ENCODE peak calls at places on chromosomes 12 and 14, in four cellular contexts. D, S, O and J are unnamed samples.

GRCh38 chr14:104094709-104095425 is 9.4 kb downstream of the ASPG start:
- DNase-seq in D (peak; percentile 74), S (no peak), O (peak; percentile 70), J (peak; percentile 92)

GRCh38 chr12:117370588-117370987 is 9.2 kb upstream of the NOS1 start:
- DNase-seq in D (no peak), S (no peak), O (no peak), J (no peak)

GRCh38 chr14:94540031-94540794 is 21.0 kb upstream of the SERPINA4 start:
- DNase-seq in D (no peak), S (no peak), O (no peak), J (no peak)

GRCh38 chr12:124507188-124508109 is 60.0 kb downstream of the NCOR2 start:
- DNase-seq in D (peak; percentile 49), S (no peak), O (no peak), J (no peak)

GRCh38 chr12:106915635-106916026 is 40.1 kb upstream of the TMEM263 start:
- DNase-seq in D (no peak), S (no peak), O (no peak), J (no peak)

GRCh38 chr12:116492703-116493324 is 66.4 kb upstream of the MAP1LC3B2 start:
- DNase-seq in D (peak; percentile 50), S (no peak), O (no peak), J (no peak)

GRCh38 chr14:92798811-92799210 is 4.7 kb downstream of the GOLGA5 start:
- DNase-seq in D (no peak), S (no peak), O (no peak), J (no peak)

GRCh38 chr14:24959791-24960331 is 90.1 kb downstream of the STXBP6 start:
- DNase-seq in D (peak; percentile 60), S (no peak), O (no peak), J (no peak)

GRCh38 chr14:24145700-24146621 is at the start of gene PSME2:
- DNase-seq in D (no peak), S (no peak), O (no peak), J (no peak)

GRCh38 chr14:88168498-88169165 is 154.4 kb downstream of the KCNK10 start:
- DNase-seq in D (peak; percentile 44), S (no peak), O (peak; percentile 38), J (peak; percentile 60)

GRCh38 chr12:25496098-25496587 is 56.9 kb downstream of the LMNTD1 start:
- DNase-seq in D (peak; percentile 8), S (no peak), O (no peak), J (no peak)

GRCh38 chr14:32697704-32698103 is 241.0 kb upstream of the NPAS3 start:
- DNase-seq in D (no peak), S (no peak), O (no peak), J (no peak)

GRCh38 chr12:124030510-124030909 is 57.5 kb downstream of the ZNF664 start:
- DNase-seq in D (peak; percentile 73), S (no peak), O (no peak), J (no peak)

GRCh38 chr14:57009585-57010515 is 199.6 kb upstream of the OTX2 start:
- DNase-seq in D (no peak), S (no peak), O (no peak), J (no peak)

GRCh38 chr12:78406776-78407335 is 457.7 kb upstream of the SYT1 start:
- DNase-seq in D (no peak), S (no peak), O (no peak), J (peak; percentile 6)

GRCh38 chr12:19652391-19652790 is 213.1 kb downstream of the AEBP2 start:
- DNase-seq in D (no peak), S (no peak), O (no peak), J (no peak)

GRCh38 chr12:78540621-78541336 is 323.8 kb upstream of the SYT1 start:
- DNase-seq in D (no peak), S (no peak), O (no peak), J (no peak)

GRCh38 chr14:100581228-100582145 is 5.7 kb downstream of the BEGAIN start:
- DNase-seq in D (no peak), S (no peak), O (no peak), J (no peak)

GRCh38 chr14:81164167-81164774 is 56.5 kb downstream of the GTF2A1 start:
- DNase-seq in D (peak; percentile 73), S (no peak), O (peak; percentile 61), J (peak; percentile 55)

GRCh38 chr14:68941820-68942219 is 37.3 kb downstream of the ACTN1 start:
- DNase-seq in D (peak; percentile 57), S (no peak), O (no peak), J (no peak)

GRCh38 chr12:3863756-3864155 is 9.4 kb downstream of the PARP11 start:
- DNase-seq in D (no peak), S (no peak), O (no peak), J (no peak)

GRCh38 chr14:20539906-20540305 is 20.9 kb downstream of the RNASE9 start:
- DNase-seq in D (no peak), S (no peak), O (no peak), J (no peak)

GRCh38 chr12:62194031-62194430 is 66.2 kb upstream of the USP15 start:
- DNase-seq in D (no peak), S (no peak), O (no peak), J (no peak)

GRCh38 chr14:91899213-91899612 is 31.9 kb upstream of the TC2N start:
- DNase-seq in D (no peak), S (no peak), O (no peak), J (no peak)

GRCh38 chr14:21852061-21852664 is 178.5 kb upstream of the OR4E1 start:
- DNase-seq in D (peak; percentile 69), S (no peak), O (no peak), J (peak; percentile 20)

GRCh38 chr12:27922591-27923139 is 49.9 kb downstream of the PTHLH start:
- DNase-seq in D (no peak), S (peak; percentile 10), O (no peak), J (no peak)

GRCh38 chr14:102007916-102008418 is 43.6 kb downstream of the DYNC1H1 start:
- DNase-seq in D (no peak), S (no peak), O (no peak), J (no peak)

GRCh38 chr14:73613046-73613383 is 698 bp downstream of the ACOT6 start:
- DNase-seq in D (no peak), S (no peak), O (no peak), J (no peak)

GRCh38 chr12:65494537-65494936 is 216.1 kb downstream of the MSRB3 start:
- DNase-seq in D (no peak), S (no peak), O (no peak), J (no peak)

GRCh38 chr12:110179291-110179690 is 55.1 kb downstream of the IFT81 start:
- DNase-seq in D (no peak), S (no peak), O (no peak), J (no peak)

GRCh38 chr12:123131879-123132402 is 18.9 kb downstream of the PITPNM2 start:
- DNase-seq in D (no peak), S (no peak), O (peak; percentile 61), J (no peak)

GRCh38 chr12:74903522-74903921 is 306.1 kb downstream of the KCNC2 start:
- DNase-seq in D (no peak), S (no peak), O (no peak), J (no peak)

GRCh38 chr12:128572311-128572810 is 251.4 kb downstream of the SLC15A4 start:
- DNase-seq in D (no peak), S (no peak), O (no peak), J (no peak)

GRCh38 chr12:46124132-46124847 is 133.9 kb upstream of the SCAF11 start:
- DNase-seq in D (no peak), S (no peak), O (no peak), J (no peak)

GRCh38 chr12:47216150-47216677 is 136.5 kb upstream of the AMIGO2 start:
- DNase-seq in D (no peak), S (no peak), O (peak; percentile 45), J (no peak)

GRCh38 chr12:58008658-58009057 is 67.3 kb downstream of the ATP23 start:
- DNase-seq in D (no peak), S (no peak), O (no peak), J (no peak)

GRCh38 chr12:14240873-14241220 is 124.6 kb upstream of the ATF7IP start:
- DNase-seq in D (no peak), S (no peak), O (no peak), J (no peak)

GRCh38 chr12:116141110-116141832 is 136.2 kb downstream of the MED13L start:
- DNase-seq in D (no peak), S (no peak), O (no peak), J (no peak)

GRCh38 chr14:105281354-105282097 is 19.3 kb downstream of the BRF1 start:
- DNase-seq in D (peak; percentile 81), S (no peak), O (no peak), J (no peak)

GRCh38 chr14:52786887-52787286 is 4.5 kb downstream of the GNPNAT1 start:
- DNase-seq in D (no peak), S (no peak), O (no peak), J (no peak)
- TF ChIP-seq CTCF in D (no peak), S (no peak), O (no peak), J (no peak)

DNA sequence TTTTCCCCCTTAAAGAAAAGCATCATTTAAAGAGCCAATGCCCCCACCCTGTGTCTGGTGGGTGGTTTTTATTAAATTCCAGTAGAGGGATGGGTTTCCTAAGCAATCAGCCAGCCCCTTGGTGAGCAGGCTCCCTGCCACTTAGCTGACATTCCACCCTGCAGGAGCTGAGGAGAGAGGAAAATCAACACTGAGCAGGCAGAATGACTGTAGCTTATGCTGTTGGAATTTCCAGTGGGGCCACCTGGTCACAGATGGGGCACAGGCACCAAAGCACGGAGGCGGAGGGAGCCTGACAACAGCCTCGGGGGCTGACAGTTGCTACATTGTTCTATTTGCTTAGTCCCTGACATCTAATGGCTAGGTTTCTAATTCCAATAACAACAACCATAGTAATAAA is 127.7 kb downstream of the TMEM30B start:
- DNase-seq in D (peak; percentile 32), S (no peak), O (no peak), J (no peak)
- TF ChIP-seq CTCF in D (no peak), S (no peak), O (no peak), J (no peak)

GRCh38 chr12:88947486-88948043 is 367.3 kb upstream of the KITLG start:
- DNase-seq in D (no peak), S (no peak), O (no peak), J (no peak)

GRCh38 chr12:88951177-88951576 is 370.9 kb upstream of the KITLG start:
- DNase-seq in D (no peak), S (no peak), O (no peak), J (no peak)

GRCh38 chr12:88945041-88945732 is 364.9 kb upstream of the KITLG start:
- DNase-seq in D (no peak), S (no peak), O (no peak), J (no peak)

GRCh38 chr12:88944403-88944802 is 364.1 kb upstream of the KITLG start:
- DNase-seq in D (no peak), S (no peak), O (no peak), J (no peak)

GRCh38 chr12:88946377-88946997 is 366.2 kb upstream of the KITLG start:
- DNase-seq in D (no peak), S (no peak), O (peak; percentile 34), J (no peak)
- TF ChIP-seq CTCF in D (no peak), S (no peak), O (no peak), J (no peak)

DNA sequence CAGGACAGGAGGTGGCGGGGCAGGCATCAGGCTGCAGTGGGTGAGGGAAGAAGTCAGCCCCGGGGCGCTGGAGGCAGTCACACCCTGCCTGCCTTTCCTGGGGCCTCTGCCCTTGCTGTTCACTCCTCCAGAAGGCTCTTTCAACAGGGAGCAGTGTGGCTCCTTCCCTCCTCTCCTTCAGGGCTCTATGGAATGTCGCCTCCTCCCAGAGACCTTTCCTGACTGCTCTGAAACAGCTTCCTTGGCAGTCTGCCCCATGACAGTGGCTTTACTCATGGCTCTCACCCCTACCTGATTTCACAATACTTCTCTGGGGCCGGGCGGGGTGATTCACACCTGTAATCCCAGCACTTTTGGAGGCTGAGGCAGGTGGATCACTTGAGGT is 7.1 kb downstream of the RHOF start:
- DNase-seq in D (no peak), S (peak; percentile 45), O (peak; percentile 89), J (no peak)
- TF ChIP-seq CTCF in D (no peak), S (no peak), O (no peak), J (no peak)

GRCh38 chr14:98146416-98146815 is 1125.6 kb downstream of the BCL11B start:
- DNase-seq in D (no peak), S (no peak), O (no peak), J (no peak)
- TF ChIP-seq CTCF in D (no peak), S (no peak), O (no peak), J (no peak)